ENCODE peak calls at places on chromosomes 13 and 19, in seven cellular contexts. M is fibroblast of lung, Y is choroid plexus epithelial cell, P is SHP77, R is NCI-H524, E is epithelial cell of esophagus, A is ACHN. T is an unnamed sample.
A peak's percentile ranks its signal among the peaks of the same experiment; 100 is the strongest.

GRCh38 chr19:10593820-10594637 is 6.9 kb upstream of the AP1M2 start:
- DNase-seq in E (no peak), P (no peak), Y (peak; percentile 29), M (no peak), A (no peak), R (no peak), T (no peak)

GRCh38 chr13:109933476-109933875 is 147.1 kb upstream of the IRS2 start:
- DNase-seq in R (no peak), M (no peak), A (no peak), E (no peak), P (no peak), Y (peak; percentile 53), T (no peak)

GRCh38 chr13:49292742-49293498 is 45.2 kb downstream of the CDADC1 start:
- DNase-seq in P (peak; percentile 37), Y (peak; percentile 91), R (no peak), A (no peak), M (peak; percentile 80), E (no peak), T (peak; percentile 74)

GRCh38 chr19:41265376-41266153 is 1.4 kb downstream of the HNRNPUL1 start:
- DNase-seq in R (no peak), Y (peak; percentile 41), P (no peak), A (no peak), E (peak; percentile 24), M (peak; percentile 20), T (peak; percentile 25)

GRCh38 chr13:40408602-40409001 is 257.8 kb downstream of the FOXO1 start:
- DNase-seq in R (no peak), P (no peak), M (peak; percentile 67), A (no peak), Y (peak; percentile 49), E (peak; percentile 59), T (peak; percentile 42)

GRCh38 chr19:10227215-10227971 is 3.7 kb downstream of the S1PR2 start:
- DNase-seq in Y (peak; percentile 47), R (no peak), E (no peak), A (no peak), M (no peak), P (no peak), T (peak; percentile 61)

GRCh38 chr19:35162471-35163326 is 8.2 kb downstream of the FXYD5 start:
- DNase-seq in R (no peak), A (peak; percentile 72), Y (peak; percentile 72), E (peak; percentile 95), P (no peak), M (peak; percentile 64), T (no peak)

GRCh38 chr13:27450921-27451461 is 627 bp upstream of the MTIF3 start:
- DNase-seq in P (no peak), M (peak; percentile 66), A (peak; percentile 88), R (no peak), E (peak; percentile 78), Y (peak; percentile 52), T (peak; percentile 64)

GRCh38 chr19:55666343-55667005 is 8.6 kb upstream of the EPN1 start:
- DNase-seq in A (no peak), P (no peak), M (no peak), Y (no peak), R (no peak), E (no peak), T (no peak)